ENCODE peak calls at places on chromosome 13, in five cellular contexts. One of them, this sample, is unnamed.
A peak's percentile ranks its signal among the peaks of the same experiment; 100 is the strongest.

GRCh38 chr13:23322353-23323336 is 110.9 kb downstream of the SACS start:
- DNase-seq in BJ: no peak
- DNase-seq in choroid plexus epithelial cell: no peak
- DNase-seq in stomach: no peak
- DNase-seq in mammary epithelial cell: no peak
- DNase-seq in this sample: no peak

GRCh38 chr13:75669706-75670105 is 33.6 kb downstream of the LMO7 start:
- DNase-seq in BJ: no peak
- DNase-seq in choroid plexus epithelial cell: no peak
- DNase-seq in stomach: no peak
- DNase-seq in mammary epithelial cell: no peak
- DNase-seq in this sample: no peak

GRCh38 chr13:23679214-23679613 is 109.0 kb downstream of the TNFRSF19 start:
- DNase-seq in BJ: no peak
- DNase-seq in choroid plexus epithelial cell: peak; percentile 82
- DNase-seq in stomach: no peak
- DNase-seq in mammary epithelial cell: no peak
- DNase-seq in this sample: no peak

GRCh38 chr13:50318887-50319286 is 303.6 kb downstream of the KCNRG start:
- DNase-seq in BJ: no peak
- DNase-seq in choroid plexus epithelial cell: no peak
- DNase-seq in stomach: no peak
- DNase-seq in mammary epithelial cell: no peak
- DNase-seq in this sample: no peak

GRCh38 chr13:81929988-81930387 is 1589.1 kb upstream of the SPRY2 start:
- DNase-seq in BJ: no peak
- DNase-seq in choroid plexus epithelial cell: peak; percentile 71
- DNase-seq in stomach: no peak
- DNase-seq in mammary epithelial cell: peak; percentile 3
- DNase-seq in this sample: peak; percentile 24

GRCh38 chr13:30730526-30730925 is 4.8 kb upstream of the ALOX5AP start:
- DNase-seq in BJ: no peak
- DNase-seq in choroid plexus epithelial cell: no peak
- DNase-seq in stomach: no peak
- DNase-seq in mammary epithelial cell: no peak
- DNase-seq in this sample: no peak

GRCh38 chr13:43136940-43137574 is 113.7 kb downstream of the DNAJC15 start:
- DNase-seq in BJ: no peak
- DNase-seq in choroid plexus epithelial cell: peak; percentile 11
- DNase-seq in stomach: no peak
- DNase-seq in mammary epithelial cell: no peak
- DNase-seq in this sample: no peak

GRCh38 chr13:39577833-39578232 is 25.2 kb downstream of the LHFPL6 start:
- DNase-seq in BJ: no peak
- DNase-seq in choroid plexus epithelial cell: no peak
- DNase-seq in stomach: no peak
- DNase-seq in mammary epithelial cell: no peak
- DNase-seq in this sample: no peak

GRCh38 chr13:46100191-46100877 is 4.5 kb downstream of the CPB2 start:
- DNase-seq in BJ: no peak
- DNase-seq in choroid plexus epithelial cell: peak; percentile 23
- DNase-seq in stomach: no peak
- DNase-seq in mammary epithelial cell: no peak
- DNase-seq in this sample: no peak

GRCh38 chr13:111114362-111115050 is 604 bp upstream of the ARHGEF7 start:
- DNase-seq in BJ: no peak
- DNase-seq in choroid plexus epithelial cell: peak; percentile 24
- DNase-seq in stomach: no peak
- DNase-seq in mammary epithelial cell: peak; percentile 9
- DNase-seq in this sample: no peak

GRCh38 chr13:51879133-51879532 is 17.4 kb downstream of the CCDC70 start:
- DNase-seq in BJ: no peak
- DNase-seq in choroid plexus epithelial cell: no peak
- DNase-seq in stomach: no peak
- DNase-seq in mammary epithelial cell: no peak
- DNase-seq in this sample: no peak

GRCh38 chr13:48437381-48437780 is 24.5 kb upstream of the LPAR6 start:
- DNase-seq in BJ: no peak
- DNase-seq in choroid plexus epithelial cell: peak; percentile 88
- DNase-seq in stomach: peak; percentile 67
- DNase-seq in mammary epithelial cell: no peak
- DNase-seq in this sample: peak; percentile 42

GRCh38 chr13:40125336-40125735 is 469.9 kb downstream of the COG6 start:
- DNase-seq in BJ: no peak
- DNase-seq in choroid plexus epithelial cell: no peak
- DNase-seq in stomach: no peak
- DNase-seq in mammary epithelial cell: no peak
- DNase-seq in this sample: no peak

GRCh38 chr13:70523622-70524021 is 415.4 kb upstream of the KLHL1 start:
- DNase-seq in BJ: no peak
- DNase-seq in choroid plexus epithelial cell: peak; percentile 15
- DNase-seq in stomach: no peak
- DNase-seq in mammary epithelial cell: no peak
- DNase-seq in this sample: no peak

GRCh38 chr13:32987462-32987861 is 28.8 kb upstream of the KL start:
- DNase-seq in BJ: no peak
- DNase-seq in choroid plexus epithelial cell: no peak
- DNase-seq in stomach: no peak
- DNase-seq in mammary epithelial cell: no peak
- DNase-seq in this sample: no peak

GRCh38 chr13:52845766-52846566 is 2.5 kb downstream of the PCDH8 start:
- DNase-seq in BJ: no peak
- DNase-seq in choroid plexus epithelial cell: peak; percentile 4
- DNase-seq in stomach: no peak
- DNase-seq in mammary epithelial cell: no peak
- DNase-seq in this sample: no peak

GRCh38 chr13:25857830-25858229 is 194.0 kb downstream of the SHISA2 start:
- DNase-seq in BJ: no peak
- DNase-seq in choroid plexus epithelial cell: no peak
- DNase-seq in stomach: no peak
- DNase-seq in mammary epithelial cell: no peak
- DNase-seq in this sample: no peak

GRCh38 chr13:99123101-99124045 is 77.3 kb upstream of the UBAC2 start:
- DNase-seq in BJ: no peak
- DNase-seq in choroid plexus epithelial cell: peak; percentile 8
- DNase-seq in stomach: no peak
- DNase-seq in mammary epithelial cell: peak; percentile 50
- DNase-seq in this sample: no peak

DNA sequence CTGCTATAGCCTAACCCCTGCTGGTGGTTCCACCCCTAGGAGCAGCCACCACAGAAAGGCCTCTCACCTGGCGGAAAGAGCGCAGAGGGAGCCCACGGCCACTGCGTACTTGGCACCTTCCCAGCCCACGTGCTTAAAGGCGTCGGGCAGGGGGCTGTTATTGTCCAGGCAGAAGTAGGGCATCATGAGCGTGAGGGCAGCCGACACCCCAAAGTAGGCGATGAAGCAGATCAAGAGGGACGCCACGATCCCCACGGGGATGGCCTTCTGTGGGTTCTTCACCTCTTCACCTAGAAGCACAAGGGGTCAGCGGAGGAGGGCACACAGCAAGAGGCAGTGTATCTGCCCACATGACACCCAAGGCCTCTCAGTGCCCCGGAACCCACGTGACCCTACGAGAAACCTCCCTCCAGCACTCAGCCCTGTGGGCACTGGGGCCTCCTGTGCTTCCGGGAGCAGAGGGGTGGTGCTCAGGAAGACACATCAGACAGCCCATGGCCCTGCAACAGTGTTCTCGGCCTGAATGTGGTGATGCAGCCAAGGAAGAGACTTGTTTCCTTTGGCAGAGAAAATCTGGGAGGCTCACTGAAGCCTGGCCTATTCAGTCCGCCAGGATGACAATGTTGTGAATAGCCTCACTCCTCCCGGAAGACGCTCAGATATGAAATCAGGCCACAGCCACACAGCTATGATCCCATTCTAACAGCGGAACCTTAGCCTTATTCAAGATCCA is 72.1 kb downstream of the SLC7A1 start:
- DNase-seq in BJ: no peak
- DNase-seq in choroid plexus epithelial cell: peak; percentile 86
- DNase-seq in stomach: no peak
- DNase-seq in mammary epithelial cell: no peak
- DNase-seq in this sample: no peak
- TF ChIP-seq CTCF in BJ: no peak
- TF ChIP-seq CTCF in choroid plexus epithelial cell: peak; percentile 21
- TF ChIP-seq CTCF in stomach: no peak
- TF ChIP-seq CTCF in mammary epithelial cell: no peak
- TF ChIP-seq CTCF in this sample: no peak

DNA sequence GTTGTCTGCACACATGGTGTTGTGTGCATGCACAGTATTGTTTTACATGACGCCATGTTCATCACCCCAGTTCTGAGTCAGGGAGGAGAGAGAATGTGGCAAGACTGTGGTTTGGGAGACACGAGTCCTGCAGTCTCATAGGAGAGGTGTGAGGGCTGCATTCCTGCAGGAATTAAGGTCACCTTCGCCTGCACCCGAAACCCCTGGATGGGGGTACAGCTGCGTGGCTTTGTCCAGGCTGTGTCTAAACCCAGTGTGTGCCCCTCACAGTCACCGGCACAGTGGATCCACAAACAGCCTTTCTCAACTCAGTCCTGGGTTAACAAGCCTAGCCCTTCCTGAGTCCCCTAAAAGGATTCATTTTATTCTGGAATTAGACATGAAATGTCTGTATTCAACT is 5.7 kb downstream of the ADPRHL1 start:
- DNase-seq in BJ: no peak
- DNase-seq in choroid plexus epithelial cell: no peak
- DNase-seq in stomach: no peak
- DNase-seq in mammary epithelial cell: no peak
- DNase-seq in this sample: no peak
- H3K4me3 ChIP-seq in BJ: no peak overlapping the region
- H3K4me3 ChIP-seq in choroid plexus epithelial cell: no peak overlapping the region
- H3K4me3 ChIP-seq in stomach: no peak overlapping the region
- H3K4me3 ChIP-seq in mammary epithelial cell: no peak overlapping the region
- H3K4me3 ChIP-seq in this sample: no peak overlapping the region

GRCh38 chr13:97423300-97424045 is 10.5 kb upstream of the RAP2A start:
- DNase-seq in BJ: no peak
- DNase-seq in choroid plexus epithelial cell: no peak
- DNase-seq in stomach: no peak
- DNase-seq in mammary epithelial cell: no peak
- DNase-seq in this sample: no peak

GRCh38 chr13:97426695-97427094 is 7.3 kb upstream of the RAP2A start:
- DNase-seq in BJ: no peak
- DNase-seq in choroid plexus epithelial cell: no peak
- DNase-seq in stomach: no peak
- DNase-seq in mammary epithelial cell: no peak
- DNase-seq in this sample: no peak

GRCh38 chr13:97417698-97418097 is 16.3 kb upstream of the RAP2A start:
- DNase-seq in BJ: no peak
- DNase-seq in choroid plexus epithelial cell: no peak
- DNase-seq in stomach: no peak
- DNase-seq in mammary epithelial cell: no peak
- DNase-seq in this sample: no peak

GRCh38 chr13:97425570-97425969 is 8.4 kb upstream of the RAP2A start:
- DNase-seq in BJ: no peak
- DNase-seq in choroid plexus epithelial cell: peak; percentile 42
- DNase-seq in stomach: no peak
- DNase-seq in mammary epithelial cell: no peak
- DNase-seq in this sample: no peak

DNA sequence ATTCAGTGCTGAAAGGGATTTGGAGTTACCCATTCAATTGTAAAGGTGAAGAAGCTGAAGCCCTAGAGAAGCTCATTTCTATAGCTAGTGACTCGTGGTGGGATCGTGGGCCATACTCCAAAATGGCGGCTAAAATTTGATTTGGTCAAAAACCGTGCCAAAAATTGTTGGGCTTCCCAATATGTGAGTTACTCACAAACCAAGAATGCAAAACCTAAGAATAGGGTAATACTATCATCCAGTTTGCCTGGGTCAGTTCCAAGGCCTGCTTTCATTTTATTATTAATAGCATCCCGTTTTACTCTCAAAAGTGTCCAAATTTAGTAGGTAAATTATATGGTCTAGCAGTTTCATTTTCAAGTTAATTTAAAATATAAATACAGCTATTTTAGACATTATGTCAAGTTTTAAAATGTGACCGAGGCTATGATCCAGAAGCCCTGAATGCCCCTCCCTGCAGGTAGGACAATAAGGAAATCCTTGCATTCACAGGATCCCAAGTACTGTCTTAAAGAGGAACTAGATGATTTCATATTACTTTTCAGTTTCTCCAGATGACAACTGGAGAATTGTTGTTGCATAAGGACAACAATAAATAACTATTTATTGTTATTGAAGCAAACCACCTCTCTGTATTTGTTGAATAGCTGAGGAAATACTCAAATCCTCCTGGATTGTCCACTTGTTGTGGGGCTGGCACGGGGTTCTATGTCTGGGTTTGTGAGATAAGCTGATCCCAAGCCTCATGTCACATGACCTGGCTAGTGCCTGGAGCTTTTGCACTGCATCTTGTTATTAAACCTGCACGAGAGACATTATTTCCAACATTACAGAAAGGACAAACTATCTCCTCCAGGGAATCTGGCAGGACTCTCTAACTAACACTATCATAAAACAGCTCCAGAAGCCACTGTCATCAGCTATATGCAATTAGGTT is 11.6 kb upstream of the RAP2A start:
- DNase-seq in BJ: no peak
- DNase-seq in choroid plexus epithelial cell: no peak
- DNase-seq in stomach: no peak
- DNase-seq in mammary epithelial cell: no peak
- DNase-seq in this sample: no peak
- TF ChIP-seq CTCF in BJ: no peak
- TF ChIP-seq CTCF in choroid plexus epithelial cell: no peak
- TF ChIP-seq CTCF in stomach: no peak
- TF ChIP-seq CTCF in mammary epithelial cell: no peak
- TF ChIP-seq CTCF in this sample: no peak

DNA sequence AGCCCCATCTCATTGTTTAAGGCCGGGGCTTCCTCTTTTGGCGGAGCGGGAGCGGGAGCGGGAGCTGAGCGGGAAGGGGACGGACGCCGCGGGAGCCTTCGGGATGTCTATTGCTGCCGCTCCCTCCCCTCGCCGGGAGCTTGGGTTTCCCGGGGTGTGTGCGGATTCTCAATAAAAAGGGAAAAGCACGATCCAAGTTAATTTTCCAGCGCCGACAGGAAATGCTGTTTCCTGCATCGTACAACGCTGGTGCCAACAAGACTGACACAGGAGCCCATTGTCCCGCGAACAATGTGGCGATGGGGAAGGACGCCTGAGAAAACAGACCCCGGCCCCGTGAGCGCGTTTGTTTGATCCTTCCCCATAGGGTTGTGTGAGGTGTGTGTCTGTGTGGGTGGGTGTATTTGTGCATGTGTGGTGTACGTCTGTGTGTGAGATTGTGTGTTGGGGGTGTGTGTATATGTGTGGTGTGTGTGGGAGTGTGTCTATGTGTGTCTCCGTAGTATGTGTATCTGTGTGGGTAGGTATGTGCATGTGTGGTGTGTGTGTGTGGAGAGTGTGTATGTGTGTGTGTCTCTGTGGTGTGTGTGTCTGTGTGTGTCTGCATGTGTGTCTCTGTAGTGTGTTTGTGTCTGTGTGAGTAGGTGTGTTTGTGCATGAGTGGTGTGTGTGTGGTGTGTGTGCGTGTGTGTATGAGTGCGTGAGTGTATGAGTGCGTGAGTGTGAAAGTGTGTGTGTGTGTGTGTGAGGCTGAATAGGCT is 36.4 kb upstream of the FLT1 start:
- DNase-seq in BJ: no peak
- DNase-seq in choroid plexus epithelial cell: peak; percentile 14
- DNase-seq in stomach: peak; percentile 27
- DNase-seq in mammary epithelial cell: no peak
- DNase-seq in this sample: no peak
- H3K4me3 ChIP-seq in BJ: peak overlapping the region; percentile 43
- H3K4me3 ChIP-seq in choroid plexus epithelial cell: peak overlapping the region; percentile 54
- H3K4me3 ChIP-seq in stomach: peak overlapping the region; percentile 41
- H3K4me3 ChIP-seq in mammary epithelial cell: no peak overlapping the region
- H3K4me3 ChIP-seq in this sample: peak overlapping the region; percentile 9

GRCh38 chr13:89066868-89067466 is 1395.8 kb downstream of the SLITRK5 start:
- DNase-seq in BJ: no peak
- DNase-seq in choroid plexus epithelial cell: peak; percentile 69
- DNase-seq in stomach: no peak
- DNase-seq in mammary epithelial cell: peak; percentile 19
- DNase-seq in this sample: no peak
- TF ChIP-seq CTCF in BJ: no peak
- TF ChIP-seq CTCF in choroid plexus epithelial cell: peak; percentile 75
- TF ChIP-seq CTCF in stomach: peak; percentile 43
- TF ChIP-seq CTCF in mammary epithelial cell: peak; percentile 72
- TF ChIP-seq CTCF in this sample: peak; percentile 72

This sample was measured in retinal pigment epithelial cell.